ENCODE peak calls at places on chromosomes 16 and 17, in ten cellular contexts. Z is MM.1S; S is gastrocnemius medialis; N is uterus; J is CD4-positive, alpha-beta T cell; Y is CD4-positive, CD25-positive, alpha-beta regulatory T cell; B is Peyer's patch; P is IMR-90; O is effector memory CD4-positive, alpha-beta T cell; M is neural progenitor cell. U is an unnamed sample.

GRCh38 chr17:43791589-43791988 is 11.4 kb downstream of the CFAP97D1 start:
- DNase-seq in N (no peak), Z (no peak), P (peak; percentile 49), M (peak; percentile 34), O (no peak), Y (peak; percentile 30), B (peak; percentile 67), S (no peak), J (no peak), U (no peak)

GRCh38 chr17:21066394-21066793 is 23.6 kb upstream of the USP22 start:
- DNase-seq in B (no peak), Y (no peak), N (no peak), J (no peak), S (no peak), P (no peak), M (no peak), Z (no peak), O (no peak), U (no peak)

GRCh38 chr16:82761858-82762257 is 135.1 kb downstream of the CDH13 start:
- DNase-seq in M (no peak), Y (peak; percentile 2), N (no peak), O (no peak), J (no peak), P (peak; percentile 38), Z (peak; percentile 13), B (no peak), S (no peak), U (peak; percentile 2)

GRCh38 chr16:84650062-84650991 is 2.0 kb downstream of the KLHL36 start:
- DNase-seq in S (no peak), M (peak; percentile 27), P (peak; percentile 86), O (no peak), N (no peak), B (no peak), Y (no peak), J (no peak), Z (no peak), U (peak; percentile 23)

GRCh38 chr17:3890082-3890892 is 2.6 kb downstream of the CAMKK1 start:
- DNase-seq in Z (no peak), P (peak; percentile 91), Y (no peak), J (no peak), M (no peak), S (peak; percentile 70), O (no peak), B (peak; percentile 69), N (peak; percentile 88), U (peak; percentile 37)

GRCh38 chr17:40980594-40980993 is 3.5 kb downstream of the KRT40 start:
- DNase-seq in J (no peak), S (peak; percentile 19), B (no peak), O (no peak), N (peak; percentile 28), Z (no peak), M (no peak), Y (no peak), P (peak; percentile 63), U (no peak)

GRCh38 chr17:3660311-3660891 is 8.0 kb downstream of the TAX1BP3 start:
- DNase-seq in N (peak; percentile 35), P (no peak), Y (no peak), B (no peak), M (no peak), Z (no peak), J (no peak), O (no peak), S (peak; percentile 56), U (no peak)

GRCh38 chr17:44269118-44269794 is 1.3 kb upstream of the SLC4A1 start:
- DNase-seq in O (no peak), B (no peak), P (no peak), Z (no peak), M (no peak), Y (no peak), N (no peak), J (no peak), S (no peak), U (no peak)

GRCh38 chr16:1999866-2000514 is 9.6 kb downstream of the ZNF598 start:
- DNase-seq in Y (no peak), S (no peak), O (no peak), P (no peak), J (no peak), M (no peak), N (no peak), Z (no peak), B (no peak), U (no peak)

GRCh38 chr17:70357196-70357595 is 187.9 kb downstream of the KCNJ2 start:
- DNase-seq in M (no peak), Y (no peak), S (no peak), Z (no peak), P (no peak), J (no peak), B (no peak), O (no peak), N (no peak), U (no peak)

GRCh38 chr17:70353408-70354092 is 184.2 kb downstream of the KCNJ2 start:
- DNase-seq in N (no peak), B (no peak), J (no peak), Z (no peak), S (no peak), O (no peak), P (no peak), Y (no peak), M (no peak), U (no peak)

GRCh38 chr17:70355185-70355584 is 185.9 kb downstream of the KCNJ2 start:
- DNase-seq in B (no peak), M (no peak), S (no peak), Z (no peak), O (no peak), J (no peak), P (peak; percentile 21), Y (no peak), N (no peak), U (no peak)

DNA sequence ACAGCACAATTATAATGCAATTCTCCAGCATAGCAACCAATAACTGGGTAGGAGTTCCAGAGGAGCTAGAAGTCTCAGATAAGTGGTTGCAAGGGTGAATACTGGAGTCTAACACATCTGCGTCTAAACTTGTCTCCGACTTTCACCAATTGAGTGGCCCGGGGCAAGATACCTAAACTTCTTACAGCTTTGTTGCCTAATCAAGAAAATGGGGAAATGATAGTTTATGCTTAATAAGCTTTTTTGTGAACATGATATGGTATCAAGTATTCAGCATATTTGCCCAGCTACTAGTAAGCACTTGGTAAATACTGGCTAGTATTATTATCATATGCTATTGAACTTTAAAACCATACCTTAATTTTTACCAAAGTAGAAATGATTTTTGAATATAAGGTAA is 183.5 kb downstream of the KCNJ2 start:
- DNase-seq in S (no peak), N (no peak), J (no peak), O (no peak), B (no peak), M (no peak), P (no peak), Y (no peak), Z (no peak), U (no peak)
- H3K9me3 ChIP-seq in S (no peaks in the 10 kb centered on the region), N (no peaks in the 10 kb centered on the region), J (no peaks in the 10 kb centered on the region), O (no peaks in the 10 kb centered on the region), B (no peaks in the 10 kb centered on the region), M (no peaks in the 10 kb centered on the region), P (no peaks in the 10 kb centered on the region), Y (peaks cover 2% of the 10 kb centered on the region), Z (no peaks in the 10 kb centered on the region), U (no peaks in the 10 kb centered on the region)

GRCh38 chr17:56978441-56979090 is 635 bp downstream of the SCPEP1 start:
- DNase-seq in M (no peak), P (peak; percentile 5), N (no peak), O (no peak), Z (peak; percentile 55), Y (peak; percentile 54), B (no peak), J (no peak), S (no peak), U (no peak)
- H3K27me3 ChIP-seq in M (peaks cover 12% of the 10 kb centered on the region), P (peaks cover 8% of the 10 kb centered on the region), N (no peaks in the 10 kb centered on the region), O (no peaks in the 10 kb centered on the region), Z (no peaks in the 10 kb centered on the region), Y (peaks cover 3% of the 10 kb centered on the region), B (no peaks in the 10 kb centered on the region), J (no peaks in the 10 kb centered on the region), S (no peaks in the 10 kb centered on the region), U (peaks cover 7% of the 10 kb centered on the region)

DNA sequence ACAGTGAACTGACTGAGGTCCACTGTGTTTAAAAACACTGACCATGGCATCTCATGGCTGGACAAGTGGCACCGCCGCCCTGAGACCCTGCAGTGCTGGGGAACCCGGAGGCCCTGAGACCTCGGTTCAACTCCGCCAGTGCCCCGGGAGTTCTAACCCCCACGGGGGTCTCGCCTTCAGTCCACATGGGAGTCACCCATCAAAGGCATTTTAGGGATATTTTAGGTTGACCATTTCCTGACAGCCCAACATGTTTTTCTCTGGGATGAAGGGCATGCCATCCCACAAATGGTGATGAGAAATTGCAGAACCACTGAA is 71.2 kb downstream of the ZFHX3 start:
- DNase-seq in M (no peak), B (no peak), Y (no peak), N (no peak), S (no peak), Z (no peak), J (no peak), P (no peak), O (no peak), U (no peak)
- H3K9me3 ChIP-seq in M (no peaks in the 10 kb centered on the region), B (no peaks in the 10 kb centered on the region), Y (no peaks in the 10 kb centered on the region), N (no peaks in the 10 kb centered on the region), S (no peaks in the 10 kb centered on the region), Z (no peaks in the 10 kb centered on the region), J (no peaks in the 10 kb centered on the region), P (no peaks in the 10 kb centered on the region), O (no peaks in the 10 kb centered on the region), U (no peaks in the 10 kb centered on the region)

GRCh38 chr16:86344586-86344871 is 165.8 kb upstream of the FOXF1 start:
- DNase-seq in Y (no peak), J (no peak), S (no peak), O (no peak), Z (no peak), N (no peak), B (no peak), M (no peak), P (no peak), U (no peak)
- H3K27me3 ChIP-seq in Y (no peaks in the 10 kb centered on the region), J (peaks cover 21% of the 10 kb centered on the region), S (peaks cover 22% of the 10 kb centered on the region), O (no peaks in the 10 kb centered on the region), Z (peaks cover 43% of the 10 kb centered on the region), N (no peaks in the 10 kb centered on the region), B (no peaks in the 10 kb centered on the region), M (peaks cover 65% of the 10 kb centered on the region), P (no peaks in the 10 kb centered on the region), U (no peaks in the 10 kb centered on the region)

DNA sequence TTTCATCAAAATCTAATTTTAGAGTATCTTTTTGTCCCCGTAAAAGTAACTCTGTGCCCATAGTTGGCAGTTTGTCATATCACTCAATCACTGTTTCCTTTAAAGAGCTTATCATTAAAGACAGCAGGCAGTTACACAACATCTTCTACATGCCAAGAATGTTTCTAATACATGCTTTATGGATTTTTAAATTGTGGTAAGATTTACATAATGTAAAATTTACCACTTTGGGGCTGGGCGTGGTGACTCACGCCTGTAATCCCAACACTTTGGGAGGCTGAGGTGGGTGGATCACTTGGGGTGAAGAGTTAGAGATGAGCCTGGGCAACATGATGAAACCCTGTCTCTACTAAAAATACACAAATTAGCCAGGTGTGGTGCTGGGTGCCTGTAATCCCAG is 687.2 kb downstream of the WWOX start:
- DNase-seq in Z (no peak), S (no peak), N (no peak), J (no peak), Y (no peak), B (no peak), O (no peak), P (no peak), M (no peak), U (no peak)
- H3K9me3 ChIP-seq in Z (no peaks in the 10 kb centered on the region), S (no peaks in the 10 kb centered on the region), N (no peaks in the 10 kb centered on the region), J (no peaks in the 10 kb centered on the region), Y (no peaks in the 10 kb centered on the region), B (no peaks in the 10 kb centered on the region), O (no peaks in the 10 kb centered on the region), P (peaks cover 17% of the 10 kb centered on the region), M (no peaks in the 10 kb centered on the region), U (peaks cover 30% of the 10 kb centered on the region)

U was measured in AG04450.